ENCODE peak calls at places on chromosome 15, in seven cellular contexts. S, E, A, C, X, U and W are unnamed samples.
A peak's percentile ranks its signal among the peaks of the same experiment; 100 is the strongest.

GRCh38 chr15:80618666-80619481 is 76.2 kb upstream of the ABHD17C start:
- DNase-seq in S (no peak), E (no peak), A (no peak), C (no peak), X (no peak), U (no peak), W (no peak)

GRCh38 chr15:55916666-55917409 is 76.6 kb downstream of the NEDD4 start:
- DNase-seq in S (no peak), E (no peak), A (no peak), C (no peak), X (no peak), U (peak; percentile 36), W (no peak)

GRCh38 chr15:41341519-41341918 is 8.8 kb downstream of the NUSAP1 start:
- DNase-seq in S (no peak), E (no peak), A (no peak), C (no peak), X (no peak), U (no peak), W (no peak)

GRCh38 chr15:55999635-56000034 is 6.2 kb upstream of the NEDD4 start:
- DNase-seq in S (no peak), E (no peak), A (no peak), C (no peak), X (no peak), U (no peak), W (no peak)

GRCh38 chr15:31069360-31070000 is 32.0 kb downstream of the TRPM1 start:
- DNase-seq in S (no peak), E (no peak), A (no peak), C (no peak), X (no peak), U (no peak), W (no peak)

GRCh38 chr15:99213187-99213811 is 36.1 kb downstream of the TTC23 start:
- DNase-seq in S (peak; percentile 71), E (peak; percentile 72), A (peak; percentile 44), C (peak; percentile 85), X (peak; percentile 66), U (peak; percentile 78), W (peak; percentile 11)

GRCh38 chr15:33194704-33195261 is at the start of gene FMN1:
- DNase-seq in S (peak; percentile 92), E (peak; percentile 98), A (peak; percentile 88), C (peak; percentile 87), X (peak; percentile 95), U (peak; percentile 94), W (peak; percentile 74)

GRCh38 chr15:34038023-34038403 is 991 bp downstream of the AVEN start:
- DNase-seq in S (no peak), E (no peak), A (no peak), C (no peak), X (no peak), U (no peak), W (no peak)